ENCODE peak calls at places on chromosomes 5 and 9, in six cellular contexts. A, M, B, C, G and P are unnamed samples.

GRCh38 chr5:118577621-118578020 is 410.7 kb downstream of the DTWD2 start:
- DNase-seq in A (no peak), M (no peak), B (no peak), C (no peak), G (no peak), P (peak)

GRCh38 chr9:75235632-75236031 is 147.3 kb downstream of the OSTF1 start:
- DNase-seq in A (peak), M (no peak), B (no peak), C (peak), G (no peak), P (no peak)

GRCh38 chr9:35054871-35055644 is 17.4 kb downstream of the VCP start:
- DNase-seq in A (no peak), M (no peak), B (no peak), C (no peak), G (no peak), P (no peak)

GRCh38 chr5:133605323-133605722 is 7.0 kb downstream of the FSTL4 start:
- DNase-seq in A (no peak), M (no peak), B (no peak), C (no peak), G (no peak), P (peak)

GRCh38 chr5:171700331-171700935 is 85.2 kb upstream of the SMIM23 start:
- DNase-seq in A (no peak), M (no peak), B (no peak), C (no peak), G (no peak), P (no peak)

GRCh38 chr5:30991462-30991861 is 202.0 kb upstream of the CDH6 start:
- DNase-seq in A (no peak), M (no peak), B (no peak), C (no peak), G (no peak), P (no peak)

GRCh38 chr5:157721159-157721558 is 10.1 kb upstream of the THG1L start:
- DNase-seq in A (no peak), M (no peak), B (no peak), C (no peak), G (no peak), P (no peak)

GRCh38 chr9:121299125-121299466 is 31.1 kb downstream of the GSN start:
- DNase-seq in A (no peak), M (no peak), B (no peak), C (no peak), G (no peak), P (no peak)

GRCh38 chr5:119179857-119180641 is 109.2 kb downstream of the DMXL1 start:
- DNase-seq in A (no peak), M (no peak), B (no peak), C (peak), G (no peak), P (no peak)

GRCh38 chr5:71877511-71877910 is 158.4 kb downstream of the CARTPT start:
- DNase-seq in A (no peak), M (no peak), B (no peak), C (no peak), G (no peak), P (no peak)

GRCh38 chr5:31346896-31347557 is 153.5 kb downstream of the CDH6 start:
- DNase-seq in A (no peak), M (no peak), B (no peak), C (no peak), G (no peak), P (peak)

GRCh38 chr5:172984244-172984953 is 828 bp downstream of the ATP6V0E1 start:
- DNase-seq in A (peak), M (peak), B (peak), C (peak), G (peak), P (peak)

GRCh38 chr9:71793386-71794105 is 25.2 kb upstream of the CEMIP2 start:
- DNase-seq in A (no peak), M (peak), B (no peak), C (peak), G (no peak), P (no peak)

GRCh38 chr9:134501266-134502181 is 140.1 kb upstream of the COL5A1 start:
- DNase-seq in A (no peak), M (no peak), B (no peak), C (no peak), G (peak), P (no peak)

GRCh38 chr9:22175972-22176545 is 167.0 kb upstream of the CDKN2B start:
- DNase-seq in A (peak), M (no peak), B (no peak), C (no peak), G (no peak), P (no peak)

GRCh38 chr9:131747352-131747751 is 7.5 kb upstream of the RAPGEF1 start:
- DNase-seq in A (peak), M (peak), B (no peak), C (peak), G (no peak), P (no peak)

GRCh38 chr5:33370135-33370472 is 70.7 kb upstream of the TARS1 start:
- DNase-seq in A (no peak), M (peak), B (no peak), C (peak), G (no peak), P (peak)

GRCh38 chr5:9513825-9514224 is 32.0 kb downstream of the SEMA5A start:
- DNase-seq in A (no peak), M (peak), B (no peak), C (peak), G (no peak), P (no peak)

GRCh38 chr5:122101636-122102285 is 23.7 kb upstream of the LOX start:
- DNase-seq in A (peak), M (peak), B (peak), C (peak), G (no peak), P (no peak)

GRCh38 chr5:66655395-66656324 is 59.5 kb downstream of the MAST4 start:
- DNase-seq in A (no peak), M (peak), B (peak), C (no peak), G (no peak), P (no peak)

GRCh38 chr9:136077491-136077890 is 17.6 kb downstream of the NACC2 start:
- DNase-seq in A (no peak), M (no peak), B (no peak), C (no peak), G (no peak), P (no peak)

GRCh38 chr5:86864022-86864421 is 246.3 kb downstream of the COX7C start:
- DNase-seq in A (no peak), M (no peak), B (no peak), C (no peak), G (no peak), P (no peak)

GRCh38 chr9:135887585-135888050 is 19.7 kb downstream of the CAMSAP1 start:
- DNase-seq in A (peak), M (no peak), B (no peak), C (no peak), G (no peak), P (no peak)

GRCh38 chr5:92403308-92403707 is 1020.2 kb upstream of the ARRDC3 start:
- DNase-seq in A (no peak), M (no peak), B (no peak), C (no peak), G (no peak), P (no peak)

GRCh38 chr9:93893899-93894690 is 61.1 kb downstream of the BARX1 start:
- DNase-seq in A (no peak), M (no peak), B (no peak), C (no peak), G (peak), P (no peak)

GRCh38 chr5:180209137-180209581 is at the start of gene RASGEF1C:
- DNase-seq in A (peak), M (peak), B (no peak), C (peak), G (peak), P (no peak)

GRCh38 chr5:96816430-96816939 is 8.7 kb upstream of the ERAP1 start:
- DNase-seq in A (peak), M (no peak), B (no peak), C (no peak), G (no peak), P (no peak)

GRCh38 chr5:177325868-177326381 is 14.2 kb upstream of the MXD3 start:
- DNase-seq in A (no peak), M (no peak), B (no peak), C (peak), G (no peak), P (no peak)

GRCh38 chr5:67402526-67402925 is 205.9 kb upstream of the CD180 start:
- DNase-seq in A (no peak), M (no peak), B (no peak), C (no peak), G (no peak), P (no peak)

GRCh38 chr5:142930395-142930794 is 160.2 kb downstream of the ARHGAP26 start:
- DNase-seq in A (no peak), M (no peak), B (no peak), C (no peak), G (no peak), P (no peak)

GRCh38 chr9:124295097-124295794 is 37.5 kb downstream of the NEK6 start:
- DNase-seq in A (no peak), M (peak), B (no peak), C (no peak), G (no peak), P (no peak)

DNA sequence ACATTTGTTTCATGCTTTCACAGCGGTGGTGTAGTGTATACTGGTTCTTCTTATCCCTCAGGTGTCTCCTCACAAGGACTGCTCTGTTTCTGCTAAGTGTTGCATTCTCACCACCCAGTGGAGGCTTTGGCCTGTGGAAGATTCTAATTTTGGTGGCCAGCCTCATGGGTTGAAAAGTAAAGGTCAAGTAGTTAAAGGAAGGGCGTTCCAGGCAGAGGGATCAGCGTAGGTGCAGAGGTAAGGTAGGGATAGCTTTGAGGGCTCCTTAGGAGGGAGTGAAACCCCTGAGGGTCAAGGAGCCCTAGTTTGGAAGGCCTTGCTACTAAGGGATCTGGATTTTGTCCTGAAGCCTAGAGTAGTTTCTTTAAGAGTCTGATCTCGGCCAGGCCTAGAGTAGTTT is 4.6 kb upstream of the RACK1 start:
- DNase-seq in A (no peak), M (no peak), B (no peak), C (no peak), G (no peak), P (no peak)
- H3K4me3 ChIP-seq in A (peak), M (peak), B (peak), C (peak), G (peak), P (peak)

DNA sequence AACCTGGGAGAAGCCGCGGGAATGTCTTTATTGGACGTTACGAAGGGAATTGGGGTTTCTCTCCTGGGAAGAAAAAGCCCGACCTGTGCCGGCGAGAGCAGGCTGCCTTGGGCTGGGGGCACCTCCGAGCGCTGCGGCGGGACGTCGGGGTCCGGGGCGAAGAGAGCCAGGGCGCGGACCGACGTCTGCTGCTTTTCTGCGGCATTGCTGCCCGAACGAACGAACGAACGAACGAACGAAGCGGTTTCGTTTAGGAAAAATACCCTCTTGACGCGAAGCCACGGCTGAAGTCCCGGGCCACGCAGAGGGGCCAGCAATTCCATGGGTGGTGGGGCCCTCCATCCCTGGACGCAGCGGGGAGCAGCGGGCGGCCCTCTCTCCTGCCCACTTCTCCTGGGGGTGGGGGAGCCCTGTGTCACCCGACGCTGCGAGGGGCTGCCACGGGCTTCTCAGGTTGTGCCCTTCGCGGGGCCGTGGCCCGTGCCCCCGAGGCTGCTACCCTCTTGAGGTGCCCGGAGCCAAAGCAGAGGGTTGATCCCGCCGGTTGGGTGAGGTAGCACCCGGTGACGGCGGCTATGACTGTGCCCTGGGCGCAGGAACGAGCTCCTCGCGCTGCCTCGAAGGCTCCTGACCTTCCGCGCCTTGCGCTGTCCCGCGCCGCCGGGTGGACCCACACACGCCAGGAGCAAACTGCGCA is 4.9 kb upstream of the PITX1 start:
- DNase-seq in A (no peak), M (no peak), B (no peak), C (no peak), G (peak), P (no peak)
- H3K4me3 ChIP-seq in A (no peak), M (no peak), B (peak), C (no peak), G (no peak), P (peak)

DNA sequence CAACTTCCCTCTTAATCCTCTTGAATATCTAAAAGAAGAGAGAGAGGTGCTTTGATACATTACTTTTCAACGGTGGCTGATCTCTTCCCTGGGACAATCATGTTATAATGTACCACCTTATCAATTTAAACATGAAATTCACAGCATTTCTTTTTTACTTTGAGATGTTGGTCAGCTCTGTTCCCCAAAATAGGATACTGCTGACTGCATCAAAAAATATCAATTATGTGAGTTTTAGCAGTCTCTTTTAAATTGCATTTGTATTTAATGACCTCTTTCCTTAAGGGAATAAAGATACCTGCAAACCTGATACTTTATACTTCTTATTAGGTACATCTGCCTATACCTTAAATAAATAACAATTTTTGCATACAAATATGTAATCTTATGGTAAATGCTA is 58.4 kb upstream of the MARCHF11 start:
- DNase-seq in A (no peak), M (no peak), B (no peak), C (no peak), G (no peak), P (no peak)
- H3K4me3 ChIP-seq in A (no peak), M (no peak), B (no peak), C (no peak), G (no peak), P (no peak)

GRCh38 chr9:89138463-89139390 is 39.9 kb downstream of the SHC3 start:
- DNase-seq in A (no peak), M (peak), B (no peak), C (peak), G (no peak), P (no peak)

GRCh38 chr9:89134709-89135108 is 43.9 kb downstream of the SHC3 start:
- DNase-seq in A (no peak), M (no peak), B (no peak), C (no peak), G (no peak), P (no peak)

GRCh38 chr9:89135572-89135971 is 43.0 kb downstream of the SHC3 start:
- DNase-seq in A (no peak), M (peak), B (no peak), C (no peak), G (no peak), P (no peak)

GRCh38 chr9:89139450-89139849 is 39.2 kb downstream of the SHC3 start:
- DNase-seq in A (no peak), M (peak), B (no peak), C (no peak), G (no peak), P (no peak)

GRCh38 chr9:89137548-89138462 is 40.8 kb downstream of the SHC3 start:
- DNase-seq in A (no peak), M (peak), B (peak), C (peak), G (no peak), P (no peak)
- H3K4me3 ChIP-seq in A (no peak), M (no peak), B (no peak), C (peak), G (no peak), P (no peak)

DNA sequence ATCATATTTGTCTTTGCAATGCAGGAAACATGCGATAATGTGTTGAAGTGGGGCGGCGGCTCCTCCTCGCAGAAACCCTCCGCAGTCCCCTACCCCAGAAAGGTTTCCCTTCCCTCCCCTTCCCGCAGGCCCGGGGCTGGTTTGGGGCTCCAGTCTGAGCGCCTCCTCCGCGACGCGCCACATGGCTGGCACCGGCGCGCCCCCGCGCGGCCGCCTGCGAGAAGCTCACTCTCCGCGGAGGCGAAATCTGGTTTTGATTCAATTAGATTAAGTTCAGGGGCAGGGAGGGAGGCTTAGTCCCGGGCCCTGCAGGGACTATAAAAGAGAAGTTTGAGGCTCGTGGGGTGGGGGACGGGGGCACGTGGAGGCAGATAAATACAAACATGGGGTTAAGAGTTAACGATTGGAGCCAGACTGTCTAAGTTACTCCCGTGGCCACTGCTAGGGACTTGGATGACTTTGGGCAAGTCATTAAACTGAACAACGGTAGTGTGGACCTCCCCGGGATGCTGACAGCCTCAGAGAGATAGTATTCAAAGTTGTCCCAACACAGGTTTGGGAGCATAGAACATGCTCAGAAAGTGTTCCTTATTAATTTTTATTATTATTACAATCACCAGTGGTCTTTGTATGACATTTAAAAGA is 69.4 kb downstream of the MSX2 start:
- DNase-seq in A (peak), M (peak), B (peak), C (peak), G (peak), P (no peak)
- H3K4me3 ChIP-seq in A (no peak), M (no peak), B (no peak), C (peak), G (no peak), P (no peak)

DNA sequence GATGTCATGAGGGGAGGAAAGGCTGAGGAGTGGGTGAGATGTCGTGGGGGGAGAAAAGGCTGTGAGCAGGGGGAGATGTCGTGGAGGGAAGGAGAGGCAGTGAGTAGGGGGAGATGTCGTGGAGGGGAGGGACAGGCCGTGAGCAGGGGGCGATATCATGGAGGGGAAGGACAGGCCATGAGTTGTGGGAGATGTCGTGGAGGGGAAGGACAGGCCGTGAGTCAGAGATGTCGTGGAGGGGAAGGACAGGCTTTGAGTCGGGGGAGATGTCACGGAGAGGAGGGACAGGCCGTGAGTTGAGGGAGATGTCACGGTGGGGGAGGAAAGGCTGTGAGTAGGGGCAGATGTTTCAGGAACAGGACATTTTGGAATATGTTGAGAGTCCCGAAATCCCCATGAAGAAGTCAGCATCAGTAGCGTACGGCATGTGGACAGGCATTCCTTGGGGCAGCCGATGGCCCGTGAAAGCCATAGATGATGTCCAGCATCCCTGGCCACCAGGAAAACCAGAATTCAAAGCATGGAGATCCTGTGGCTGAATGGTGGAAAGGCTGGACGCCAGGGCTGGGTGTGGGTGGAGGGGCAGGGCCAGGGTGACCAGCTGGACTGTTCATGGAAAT is 8.3 kb upstream of the SLC6A19 start:
- DNase-seq in A (no peak), M (no peak), B (no peak), C (no peak), G (no peak), P (no peak)
- H3K4me3 ChIP-seq in A (no peak), M (no peak), B (no peak), C (no peak), G (no peak), P (no peak)

DNA sequence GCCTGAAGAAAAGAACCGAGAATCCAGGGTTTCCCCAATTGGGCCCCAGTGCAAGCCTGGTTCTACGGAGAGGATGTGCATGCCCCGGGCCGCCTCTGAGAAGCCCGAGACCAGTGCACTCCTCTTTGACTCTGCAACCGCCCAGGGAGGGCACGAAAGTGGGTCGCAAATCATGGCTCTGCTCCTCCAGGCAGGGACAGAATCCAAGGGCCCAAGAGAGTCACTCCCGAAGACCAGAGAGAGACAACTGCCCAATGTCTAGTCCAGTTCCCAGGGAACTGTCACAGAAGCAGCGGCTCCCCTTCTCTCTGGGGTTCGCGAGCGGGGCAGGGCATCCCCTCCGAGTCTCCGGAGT is 107.8 kb downstream of the PSD2 start:
- DNase-seq in A (no peak), M (no peak), B (no peak), C (no peak), G (no peak), P (no peak)
- H3K4me3 ChIP-seq in A (no peak), M (peak), B (peak), C (no peak), G (peak), P (peak)

DNA sequence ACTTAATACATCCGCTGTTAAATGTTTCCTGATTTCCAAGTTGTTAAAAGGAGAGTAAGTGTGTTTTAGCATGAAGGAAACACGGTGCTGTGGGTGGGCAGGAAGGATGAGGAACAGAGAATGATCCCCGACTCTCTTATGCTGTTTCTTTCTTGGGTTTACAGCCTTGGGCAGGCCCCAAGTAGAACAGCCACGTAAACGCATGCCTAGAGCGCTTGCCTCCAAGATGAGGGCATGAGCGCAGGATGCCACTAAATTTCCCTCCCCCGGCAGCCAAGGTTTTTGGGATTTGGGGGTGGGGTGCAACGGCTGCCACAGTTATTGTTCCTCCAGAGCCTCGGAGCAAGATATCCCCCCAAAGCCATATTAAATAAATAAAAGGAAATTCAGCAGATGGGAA is 10.1 kb upstream of the DELE1 start:
- DNase-seq in A (no peak), M (no peak), B (no peak), C (no peak), G (no peak), P (no peak)
- H3K4me3 ChIP-seq in A (peak), M (peak), B (peak), C (no peak), G (no peak), P (peak)